ENCODE peak calls at places on chromosomes 6 and 20, in four cellular contexts. D is T-helper 17 cell, E is Ammon's horn, Y is left ventricle myocardium superior. H is an unnamed sample.

GRCh38 chr20:43525016-43525415 is 17.5 kb downstream of the L3MBTL1 start:
- DNase-seq in D (no peak), Y (no peak), E (no peak), H (no peak)

GRCh38 chr6:108592371-108593337 is 31.9 kb downstream of the FOXO3 start:
- DNase-seq in Y (peak), D (peak), E (peak), H (peak)

GRCh38 chr6:62707914-62708313 is 421.9 kb upstream of the KHDRBS2 start:
- DNase-seq in E (no peak), D (no peak), Y (no peak), H (no peak)

GRCh38 chr20:24423291-24423690 is 46.1 kb upstream of the SYNDIG1 start:
- DNase-seq in E (no peak), D (no peak), Y (no peak), H (no peak)

GRCh38 chr20:64121586-64121985 is 14.2 kb upstream of the NPBWR2 start:
- DNase-seq in Y (peak), E (no peak), D (no peak), H (no peak)

GRCh38 chr6:158853072-158853871 is 34.1 kb upstream of the EZR start:
- DNase-seq in D (peak), E (no peak), Y (no peak), H (peak)

GRCh38 chr6:26311012-26311384 is 54.0 kb upstream of the BTN3A2 start:
- DNase-seq in D (no peak), Y (no peak), E (peak), H (no peak)

GRCh38 chr20:31968299-31969126 is 562 bp downstream of the XKR7 start:
- DNase-seq in D (peak), Y (peak), E (peak), H (peak)

GRCh38 chr6:143333081-143333480 is 117.4 kb downstream of the ADAT2 start:
- DNase-seq in D (no peak), E (no peak), Y (no peak), H (no peak)

GRCh38 chr6:136284909-136285308 is 4.7 kb downstream of the BCLAF1 start:
- DNase-seq in E (no peak), Y (no peak), D (no peak), H (no peak)

H was measured in activated effector memory CD4-positive, alpha-beta T cell treated with Interleukin-2 at 50 U/mL for 16 hours.